ENCODE peak calls at places on chromosome 11, in six cellular contexts. Z is brain microvascular endothelial cell, G is heart left ventricle, F is fibroblast of lung, B is foreskin fibroblast, A is tibial artery. H is an unnamed sample.
A peak's percentile ranks its signal among the peaks of the same experiment; 100 is the strongest.

GRCh38 chr11:112785717-112786116 is 175.5 kb upstream of the NCAM1 start:
- DNase-seq in G (no peak), Z (no peak), A (peak; percentile 64), B (peak; percentile 61), F (peak; percentile 87), H (no peak)

GRCh38 chr11:73157141-73158010 is 15.3 kb upstream of the FCHSD2 start:
- DNase-seq in B (peak; percentile 84), F (peak; percentile 82), G (peak; percentile 78), A (peak; percentile 45), Z (peak; percentile 59), H (no peak)

GRCh38 chr11:18776324-18776723 is 15.3 kb downstream of the PTPN5 start:
- DNase-seq in B (no peak), Z (no peak), F (no peak), A (no peak), G (no peak), H (no peak)

GRCh38 chr11:25902476-25902875 is 429.5 kb upstream of the ANO3 start:
- DNase-seq in B (no peak), F (no peak), G (no peak), A (no peak), Z (no peak), H (no peak)

GRCh38 chr11:33521384-33521783 is 179.2 kb downstream of the C11orf91 start:
- DNase-seq in B (no peak), F (no peak), Z (no peak), A (no peak), G (no peak), H (no peak)

GRCh38 chr11:92976681-92977080 is 7.2 kb downstream of the MTNR1B start:
- DNase-seq in B (no peak), F (no peak), Z (no peak), G (no peak), A (no peak), H (no peak)

GRCh38 chr11:95284057-95285052 is 53.4 kb upstream of the SESN3 start:
- DNase-seq in A (no peak), G (no peak), Z (no peak), B (peak; percentile 11), F (peak; percentile 72), H (no peak)

GRCh38 chr11:134275534-134276395 is at the start of gene GLB1L3:
- DNase-seq in A (no peak), G (no peak), F (peak; percentile 21), B (peak; percentile 65), Z (no peak), H (no peak)

GRCh38 chr11:71342951-71343827 is 90.8 kb upstream of the SHANK2 start:
- DNase-seq in G (no peak), Z (peak; percentile 6), B (peak; percentile 24), F (no peak), A (no peak), H (no peak)

GRCh38 chr11:111623527-111624030 is 21.3 kb downstream of the SIK2 start:
- DNase-seq in A (no peak), G (no peak), B (no peak), Z (no peak), F (no peak), H (no peak)

GRCh38 chr11:33716236-33716635 is 15.6 kb upstream of the C11orf91 start:
- DNase-seq in A (no peak), B (peak; percentile 58), Z (no peak), F (peak; percentile 31), G (no peak), H (no peak)

GRCh38 chr11:76800466-76801200 is 17.5 kb downstream of the TSKU start:
- DNase-seq in F (no peak), B (no peak), Z (no peak), G (no peak), A (no peak), H (peak; percentile 42)

GRCh38 chr11:77040401-77040777 is 6.2 kb downstream of the B3GNT6 start:
- DNase-seq in G (no peak), Z (no peak), B (no peak), A (no peak), F (no peak), H (no peak)

GRCh38 chr11:72716291-72716690 is 35.9 kb downstream of the ARAP1 start:
- DNase-seq in F (peak; percentile 22), G (no peak), Z (no peak), A (no peak), B (peak; percentile 61), H (no peak)

GRCh38 chr11:96061730-96062524 is 138.0 kb upstream of the MTMR2 start:
- DNase-seq in Z (no peak), F (peak; percentile 73), B (peak; percentile 44), A (no peak), G (no peak), H (no peak)

GRCh38 chr11:33724644-33725035 is 11.6 kb downstream of the CD59 start:
- DNase-seq in B (peak; percentile 62), G (peak; percentile 46), Z (no peak), A (peak; percentile 88), F (peak; percentile 52), H (no peak)

GRCh38 chr11:96161271-96162089 is 181.5 kb downstream of the MAML2 start:
- DNase-seq in Z (peak; percentile 51), B (peak; percentile 53), G (no peak), A (no peak), F (peak; percentile 70), H (no peak)

GRCh38 chr11:123654566-123655081 is at the start of gene SCN3B:
- DNase-seq in G (peak; percentile 71), B (peak; percentile 74), F (peak; percentile 81), Z (peak; percentile 59), A (peak; percentile 24), H (peak; percentile 85)

GRCh38 chr11:70078796-70079616 is 889 bp downstream of the ANO1 start:
- DNase-seq in A (peak; percentile 17), G (no peak), B (no peak), F (no peak), Z (no peak), H (no peak)

GRCh38 chr11:94563176-94563847 is 3.9 kb upstream of the PIWIL4 start:
- DNase-seq in B (peak; percentile 77), G (no peak), A (no peak), Z (peak; percentile 59), F (peak; percentile 77), H (no peak)

GRCh38 chr11:116644948-116645305 is 127.9 kb downstream of the BUD13 start:
- DNase-seq in F (no peak), Z (no peak), G (no peak), A (no peak), B (no peak), H (no peak)
- TF ChIP-seq CTCF in F (no peak), Z (no peak), G (no peak), A (no peak), B (no peak), H (no peak)

GRCh38 chr11:61482513-61482912 is 26.0 kb upstream of the LRRC10B start:
- DNase-seq in A (no peak), F (no peak), B (peak; percentile 27), Z (no peak), G (no peak), H (no peak)
- TF ChIP-seq CTCF in A (no peak), F (peak; percentile 42), B (peak; percentile 53), Z (peak; percentile 81), G (no peak), H (peak; percentile 72)

DNA sequence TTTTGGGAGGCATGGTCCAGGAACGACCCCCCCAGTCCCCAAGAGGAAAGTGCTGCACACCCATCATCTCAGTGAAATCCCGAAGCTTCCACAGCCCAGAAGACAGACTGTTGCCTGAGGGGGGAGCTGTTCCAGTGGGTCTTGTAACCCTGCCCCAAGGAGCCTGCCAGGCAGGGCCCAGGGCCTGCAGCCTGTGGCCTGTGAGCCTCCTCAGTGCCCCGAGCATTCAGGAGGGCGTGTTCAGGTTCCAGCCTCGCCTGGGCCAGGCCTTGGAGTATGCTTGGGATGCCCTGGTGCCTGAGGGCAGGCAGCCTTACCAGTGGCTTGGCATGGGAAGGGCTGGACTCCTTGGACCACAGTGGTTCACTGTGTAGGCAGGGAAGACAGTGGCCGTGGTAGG is 18.0 kb upstream of the CABP2 start:
- DNase-seq in A (no peak), Z (no peak), F (no peak), G (no peak), B (no peak), H (no peak)
- TF ChIP-seq CTCF in A (no peak), Z (peak; percentile 19), F (no peak), G (no peak), B (no peak), H (no peak)

DNA sequence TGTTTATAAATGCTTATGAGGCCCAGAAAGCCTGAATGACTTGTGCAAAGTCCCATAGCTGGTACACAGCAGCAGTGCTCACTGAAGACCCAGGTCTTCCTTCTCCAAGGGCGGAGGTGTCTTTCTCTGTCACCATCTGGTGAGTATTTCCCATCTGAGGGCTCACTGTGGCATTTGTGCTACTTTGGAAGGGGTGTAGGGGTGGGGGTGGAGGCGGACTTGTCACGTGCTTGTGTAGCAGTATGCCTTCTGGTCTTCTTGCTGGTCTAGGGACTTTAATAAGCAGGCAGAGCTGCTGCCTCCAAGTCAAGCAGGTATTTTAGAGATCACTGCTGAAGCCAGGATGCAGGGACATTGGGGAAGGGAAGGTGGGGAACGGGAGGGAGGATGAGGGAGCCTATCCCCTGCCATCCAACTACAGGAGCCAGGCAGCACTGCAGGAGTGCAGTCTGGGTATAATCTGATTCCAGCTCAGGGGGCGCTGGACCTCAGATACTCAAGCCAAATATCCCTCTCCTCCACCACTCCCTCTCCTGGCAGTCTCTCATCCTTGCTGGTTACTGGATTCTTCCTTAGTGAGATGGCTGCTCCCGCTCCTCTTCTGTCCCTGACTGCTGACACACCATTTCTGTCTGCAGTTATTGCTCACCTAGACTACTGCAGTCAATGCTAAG is 3.4 kb downstream of the ABCC8 start:
- DNase-seq in F (no peak), A (no peak), B (peak; percentile 26), Z (peak; percentile 7), G (no peak), H (no peak)
- TF ChIP-seq CTCF in F (no peak), A (no peak), B (peak; percentile 23), Z (peak; percentile 47), G (no peak), H (peak; percentile 63)

GRCh38 chr11:114774599-114775365 is 96.5 kb downstream of the NXPE2 start:
- DNase-seq in F (peak; percentile 49), G (peak; percentile 27), A (no peak), Z (no peak), B (no peak), H (peak; percentile 79)
- TF ChIP-seq CTCF in F (peak; percentile 49), G (peak; percentile 52), A (no peak), Z (peak; percentile 64), B (peak; percentile 67), H (peak; percentile 96)

GRCh38 chr11:82046778-82047177 is 686.9 kb downstream of the FAM181B start:
- DNase-seq in G (no peak), B (peak; percentile 19), Z (peak; percentile 24), A (no peak), F (peak; percentile 58), H (no peak)
- TF ChIP-seq CTCF in G (no peak), B (no peak), Z (no peak), A (no peak), F (no peak), H (no peak)

GRCh38 chr11:30125461-30125860 is 105.4 kb upstream of the FSHB start:
- DNase-seq in B (no peak), Z (no peak), A (no peak), G (no peak), F (no peak), H (no peak)

GRCh38 chr11:30131535-30131934 is 99.3 kb upstream of the FSHB start:
- DNase-seq in Z (peak; percentile 8), B (no peak), G (no peak), A (no peak), F (no peak), H (no peak)

GRCh38 chr11:30133308-30133707 is 97.5 kb upstream of the FSHB start:
- DNase-seq in G (no peak), B (no peak), Z (no peak), A (no peak), F (no peak), H (no peak)

GRCh38 chr11:30128269-30128932 is 102.4 kb upstream of the FSHB start:
- DNase-seq in F (peak; percentile 33), Z (peak; percentile 56), G (no peak), A (no peak), B (peak; percentile 5), H (no peak)
- TF ChIP-seq CTCF in F (peak; percentile 30), Z (peak; percentile 78), G (peak; percentile 55), A (peak; percentile 36), B (peak; percentile 36), H (peak; percentile 82)

H was measured in type B pancreatic cell.